ENCODE peak calls at places on chromosomes 13 and 19, in ten cellular contexts. R is lower lobe of right lung, D is pancreas, W is breast epithelium, V is tibial artery, Y is neural progenitor cell, T is PC-3, U is heart right ventricle, F is fibroblast of lung, P is left ventricle myocardium inferior. B is an unnamed sample.

GRCh38 chr13:87669379-87669978 is 1.7 kb upstream of the SLITRK5 start:
- DNase-seq in R (no peak), D (no peak), W (no peak), V (no peak), Y (peak; percentile 56), T (peak; percentile 59), U (no peak), F (peak; percentile 42), P (no peak), B (no peak)

GRCh38 chr13:80408270-80408669 is 67.3 kb upstream of the SPRY2 start:
- DNase-seq in R (no peak), D (no peak), W (no peak), V (no peak), Y (no peak), T (peak; percentile 14), U (no peak), F (no peak), P (no peak), B (no peak)

GRCh38 chr13:97274782-97275252 is 52.7 kb downstream of the MBNL2 start:
- DNase-seq in R (no peak), D (no peak), W (no peak), V (no peak), Y (no peak), T (peak; percentile 63), U (no peak), F (peak; percentile 89), P (no peak), B (peak; percentile 46)

GRCh38 chr13:109669234-109669612 is 117.2 kb downstream of the IRS2 start:
- DNase-seq in R (no peak), D (no peak), W (no peak), V (no peak), Y (peak; percentile 34), T (no peak), U (no peak), F (no peak), P (no peak), B (no peak)

GRCh38 chr13:51426982-51427381 is 25.9 kb downstream of the INTS6 start:
- DNase-seq in R (no peak), D (no peak), W (no peak), V (no peak), Y (no peak), T (no peak), U (no peak), F (no peak), P (no peak), B (no peak)

GRCh38 chr13:78147905-78148304 is 229.3 kb upstream of the EDNRB start:
- DNase-seq in R (no peak), D (no peak), W (no peak), V (no peak), Y (no peak), T (peak; percentile 61), U (no peak), F (peak; percentile 92), P (no peak), B (peak; percentile 11)

GRCh38 chr13:71454509-71454908 is 412.5 kb downstream of the DACH1 start:
- DNase-seq in R (no peak), D (no peak), W (no peak), V (no peak), Y (no peak), T (no peak), U (no peak), F (no peak), P (no peak), B (no peak)

GRCh38 chr13:54768214-54768613 is 1739.6 kb downstream of the OLFM4 start:
- DNase-seq in R (no peak), D (no peak), W (no peak), V (no peak), Y (no peak), T (no peak), U (no peak), F (no peak), P (no peak), B (no peak)

GRCh38 chr13:40974460-40975407 is 44.4 kb downstream of the ELF1 start:
- DNase-seq in R (no peak), D (peak; percentile 18), W (no peak), V (no peak), Y (peak; percentile 66), T (peak; percentile 37), U (no peak), F (peak; percentile 51), P (no peak), B (no peak)

GRCh38 chr13:33230178-33230881 is 55.2 kb downstream of the STARD13 start:
- DNase-seq in R (no peak), D (no peak), W (no peak), V (no peak), Y (no peak), T (peak; percentile 63), U (no peak), F (peak; percentile 71), P (no peak), B (no peak)

GRCh38 chr13:77507931-77508776 is 27.4 kb upstream of the SCEL start:
- DNase-seq in R (no peak), D (no peak), W (no peak), V (no peak), Y (no peak), T (peak; percentile 92), U (no peak), F (peak; percentile 97), P (no peak), B (peak; percentile 87)

GRCh38 chr19:54164369-54165068 is 5.0 kb upstream of the LENG1 start:
- DNase-seq in R (peak; percentile 76), D (no peak), W (no peak), V (peak; percentile 55), Y (peak; percentile 71), T (peak; percentile 94), U (peak; percentile 84), F (peak; percentile 60), P (no peak), B (peak; percentile 49)

GRCh38 chr13:46684287-46685001 is 112.5 kb downstream of the ESD start:
- DNase-seq in R (no peak), D (no peak), W (no peak), V (no peak), Y (peak; percentile 69), T (no peak), U (no peak), F (peak; percentile 23), P (no peak), B (no peak)
- H3K27ac ChIP-seq in R (no peak overlapping the region), D (no peak overlapping the region), W (no peak overlapping the region), V (peak overlapping the region; percentile 52), Y (peak overlapping the region; percentile 70), T (no peak overlapping the region), U (peak overlapping the region; percentile 28), F (no peak overlapping the region), P (peak overlapping the region; percentile 53), B (no peak overlapping the region)

GRCh38 chr13:30256713-30257432 is 50.5 kb downstream of the KATNAL1 start:
- DNase-seq in R (no peak), D (no peak), W (no peak), V (no peak), Y (no peak), T (no peak), U (no peak), F (no peak), P (no peak), B (no peak)
- TF ChIP-seq CTCF in R (no peak), D (no peak), W (no peak), V (no peak), Y (peak; percentile 9), T (no peak), U (peak; percentile 30), F (no peak), P (no peak), B (no peak)

DNA sequence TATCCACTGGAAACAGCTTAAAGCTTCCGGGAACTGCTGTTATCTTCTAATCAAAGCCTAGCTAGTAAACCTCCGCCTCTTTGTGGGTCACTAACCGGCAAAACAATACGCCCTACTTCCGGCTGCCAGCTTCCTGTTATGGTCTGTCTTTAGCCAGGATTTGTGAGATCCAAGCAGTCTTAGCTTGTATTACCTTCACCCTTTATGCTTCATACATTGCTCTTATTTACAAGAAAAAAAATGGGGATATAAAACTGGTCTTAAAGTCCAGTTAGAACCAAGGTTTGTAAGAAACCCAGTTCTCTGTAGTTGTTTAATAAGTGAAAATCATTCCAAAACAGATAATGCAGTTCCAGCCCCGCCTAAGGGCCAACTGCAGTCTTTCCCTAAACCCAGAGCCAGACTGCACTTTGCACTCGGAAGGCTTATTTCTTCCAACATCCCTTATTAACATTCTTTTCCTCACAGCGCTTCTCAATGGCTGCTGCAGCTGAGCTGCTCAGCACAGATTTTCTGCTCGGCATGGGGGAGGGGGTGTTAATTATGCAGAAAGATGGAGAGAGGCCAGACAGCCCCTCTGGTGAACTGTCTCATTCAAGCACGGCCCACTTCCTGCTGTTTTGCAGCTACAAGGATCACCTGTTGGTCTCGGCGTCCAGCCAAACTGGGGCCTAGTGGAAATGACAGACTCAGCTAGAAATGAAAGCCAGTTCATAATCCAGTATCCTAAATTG is 368.4 kb downstream of the KLF12 start:
- DNase-seq in R (peak; percentile 71), D (peak; percentile 71), W (peak; percentile 57), V (peak; percentile 74), Y (peak; percentile 91), T (no peak), U (peak; percentile 80), F (peak; percentile 87), P (peak; percentile 84), B (no peak)
- H3K27ac ChIP-seq in R (peak overlapping the region; percentile 62), D (peak overlapping the region; percentile 35), W (peak overlapping the region; percentile 17), V (peak overlapping the region; percentile 67), Y (peak overlapping the region; percentile 97), T (no peak overlapping the region), U (peak overlapping the region; percentile 43), F (no peak overlapping the region), P (peak overlapping the region; percentile 79), B (no peak overlapping the region)

GRCh38 chr13:46345400-46345799 is 41.7 kb downstream of the RUBCNL start:
- DNase-seq in R (no peak), D (peak; percentile 18), W (no peak), V (no peak), Y (no peak), T (no peak), U (no peak), F (peak; percentile 30), P (no peak), B (no peak)

GRCh38 chr13:46348976-46349375 is 38.1 kb downstream of the RUBCNL start:
- DNase-seq in R (no peak), D (no peak), W (no peak), V (no peak), Y (peak; percentile 18), T (no peak), U (no peak), F (no peak), P (no peak), B (no peak)

GRCh38 chr13:46347277-46347676 is 39.8 kb downstream of the RUBCNL start:
- DNase-seq in R (no peak), D (no peak), W (no peak), V (no peak), Y (no peak), T (no peak), U (no peak), F (no peak), P (no peak), B (no peak)

GRCh38 chr13:46343279-46343949 is 43.6 kb downstream of the RUBCNL start:
- DNase-seq in R (no peak), D (no peak), W (no peak), V (no peak), Y (no peak), T (no peak), U (no peak), F (no peak), P (no peak), B (no peak)

DNA sequence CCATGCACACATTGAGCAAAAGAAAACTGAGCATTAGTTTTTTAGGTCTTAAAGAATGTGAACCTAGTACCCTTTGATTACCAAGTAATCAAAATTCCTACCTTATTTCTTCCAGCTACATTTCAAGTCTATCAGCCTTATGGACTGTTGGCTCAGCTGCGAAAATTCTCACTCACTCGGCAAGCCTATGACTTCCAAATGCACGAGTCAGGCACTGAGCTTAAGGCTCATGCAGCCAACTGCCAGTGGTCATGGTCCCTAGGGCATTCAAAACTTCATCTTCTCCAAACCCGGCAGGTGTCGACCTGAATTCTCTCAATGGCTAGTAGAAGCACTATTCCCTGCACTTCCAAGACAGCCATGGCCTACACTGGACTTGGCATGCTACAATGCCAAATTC is 41.2 kb downstream of the RUBCNL start:
- DNase-seq in R (no peak), D (peak; percentile 80), W (no peak), V (no peak), Y (no peak), T (no peak), U (no peak), F (no peak), P (no peak), B (no peak)
- TF ChIP-seq CTCF in R (no peak), D (no peak), W (no peak), V (no peak), Y (no peak), T (no peak), U (no peak), F (no peak), P (no peak), B (no peak)